ENCODE peak calls at places on chromosomes 7 and 10, in four cellular contexts. One of them, this sample, is unnamed.

GRCh38 chr10:15122477-15123030 is 25.4 kb downstream of the RPP38 start:
- DNase-seq in ascending aorta: no peak
- DNase-seq in lower lobe of right lung: no peak
- DNase-seq in prostate gland: no peak
- DNase-seq in this sample: no peak

GRCh38 chr10:106278385-106278784 is 886.1 kb downstream of the SORCS1 start:
- DNase-seq in ascending aorta: no peak
- DNase-seq in prostate gland: no peak
- DNase-seq in lower lobe of right lung: no peak
- DNase-seq in this sample: no peak

GRCh38 chr10:110625356-110625894 is 18.7 kb upstream of the RBM20 start:
- DNase-seq in lower lobe of right lung: no peak
- DNase-seq in ascending aorta: no peak
- DNase-seq in prostate gland: no peak
- DNase-seq in this sample: no peak

GRCh38 chr10:128481152-128481551 is 354.9 kb upstream of the MKI67 start:
- DNase-seq in lower lobe of right lung: peak; percentile 16
- DNase-seq in ascending aorta: no peak
- DNase-seq in prostate gland: no peak
- DNase-seq in this sample: no peak

GRCh38 chr10:64394744-64395143 is 873.5 kb downstream of the REEP3 start:
- DNase-seq in prostate gland: no peak
- DNase-seq in lower lobe of right lung: no peak
- DNase-seq in ascending aorta: no peak
- DNase-seq in this sample: peak; percentile 73

GRCh38 chr7:154832557-154833138 is 170.3 kb downstream of the PAXIP1 start:
- DNase-seq in lower lobe of right lung: no peak
- DNase-seq in ascending aorta: no peak
- DNase-seq in prostate gland: no peak
- DNase-seq in this sample: no peak

GRCh38 chr7:44286618-44287487 is 38.5 kb downstream of the CAMK2B start:
- DNase-seq in prostate gland: no peak
- DNase-seq in lower lobe of right lung: peak; percentile 34
- DNase-seq in ascending aorta: peak; percentile 5
- DNase-seq in this sample: no peak

GRCh38 chr10:61993676-61994401 is 92.3 kb downstream of the ARID5B start:
- DNase-seq in prostate gland: no peak
- DNase-seq in lower lobe of right lung: no peak
- DNase-seq in ascending aorta: no peak
- DNase-seq in this sample: no peak

GRCh38 chr10:71520042-71520441 is 123.3 kb downstream of the CDH23 start:
- DNase-seq in ascending aorta: no peak
- DNase-seq in lower lobe of right lung: no peak
- DNase-seq in prostate gland: no peak
- DNase-seq in this sample: peak; percentile 40

GRCh38 chr10:102384606-102385429 is 10.7 kb upstream of the NFKB2 start:
- DNase-seq in prostate gland: no peak
- DNase-seq in ascending aorta: no peak
- DNase-seq in lower lobe of right lung: no peak
- DNase-seq in this sample: no peak

GRCh38 chr10:68155615-68156205 is 46.4 kb downstream of the MYPN start:
- DNase-seq in ascending aorta: no peak
- DNase-seq in lower lobe of right lung: no peak
- DNase-seq in prostate gland: no peak
- DNase-seq in this sample: no peak

GRCh38 chr10:35453855-35454532 is 117.7 kb downstream of the CCNY start:
- DNase-seq in lower lobe of right lung: no peak
- DNase-seq in ascending aorta: no peak
- DNase-seq in prostate gland: no peak
- DNase-seq in this sample: peak; percentile 47

GRCh38 chr10:118139321-118139720 is 92.6 kb upstream of the RAB11FIP2 start:
- DNase-seq in lower lobe of right lung: no peak
- DNase-seq in prostate gland: no peak
- DNase-seq in ascending aorta: no peak
- DNase-seq in this sample: peak; percentile 1

GRCh38 chr7:1553513-1554210 is 2.3 kb downstream of the TMEM184A start:
- DNase-seq in prostate gland: no peak
- DNase-seq in ascending aorta: no peak
- DNase-seq in lower lobe of right lung: no peak
- DNase-seq in this sample: no peak

GRCh38 chr7:50362712-50363282 is 58.3 kb downstream of the IKZF1 start:
- DNase-seq in ascending aorta: no peak
- DNase-seq in prostate gland: no peak
- DNase-seq in lower lobe of right lung: no peak
- DNase-seq in this sample: no peak

GRCh38 chr10:97069026-97069425 is 116.7 kb downstream of the SLIT1 start:
- DNase-seq in lower lobe of right lung: no peak
- DNase-seq in prostate gland: no peak
- DNase-seq in ascending aorta: no peak
- DNase-seq in this sample: no peak

GRCh38 chr7:82183633-82184032 is 259.9 kb downstream of the CACNA2D1 start:
- DNase-seq in prostate gland: no peak
- DNase-seq in lower lobe of right lung: no peak
- DNase-seq in ascending aorta: no peak
- DNase-seq in this sample: peak; percentile 79

GRCh38 chr7:29369909-29370488 is 175.4 kb downstream of the CHN2 start:
- DNase-seq in lower lobe of right lung: no peak
- DNase-seq in ascending aorta: no peak
- DNase-seq in prostate gland: no peak
- DNase-seq in this sample: no peak

GRCh38 chr10:48557511-48558123 is 47.3 kb downstream of the ARHGAP22 start:
- DNase-seq in lower lobe of right lung: no peak
- DNase-seq in prostate gland: no peak
- DNase-seq in ascending aorta: no peak
- DNase-seq in this sample: no peak

GRCh38 chr10:31759124-31759798 is 169.4 kb downstream of the ARHGAP12 start:
- DNase-seq in prostate gland: peak; percentile 24
- DNase-seq in lower lobe of right lung: peak; percentile 64
- DNase-seq in ascending aorta: no peak
- DNase-seq in this sample: no peak

GRCh38 chr10:43667317-43667731 is 18.6 kb upstream of the ZNF32 start:
- DNase-seq in lower lobe of right lung: no peak
- DNase-seq in prostate gland: no peak
- DNase-seq in ascending aorta: no peak
- DNase-seq in this sample: no peak
- TF ChIP-seq CTCF in lower lobe of right lung: peak; percentile 22
- TF ChIP-seq CTCF in prostate gland: no peak
- TF ChIP-seq CTCF in ascending aorta: peak; percentile 38
- TF ChIP-seq CTCF in this sample: peak; percentile 73

GRCh38 chr10:113706623-113707022 is 26.9 kb downstream of the CASP7 start:
- DNase-seq in lower lobe of right lung: no peak
- DNase-seq in prostate gland: no peak
- DNase-seq in ascending aorta: no peak
- DNase-seq in this sample: no peak

GRCh38 chr10:113709221-113709838 is 29.6 kb downstream of the CASP7 start:
- DNase-seq in ascending aorta: no peak
- DNase-seq in prostate gland: no peak
- DNase-seq in lower lobe of right lung: no peak
- DNase-seq in this sample: peak; percentile 82

GRCh38 chr10:113708640-113709039 is 28.9 kb downstream of the CASP7 start:
- DNase-seq in prostate gland: no peak
- DNase-seq in lower lobe of right lung: no peak
- DNase-seq in ascending aorta: no peak
- DNase-seq in this sample: no peak

GRCh38 chr10:113704637-113705343 is 25.1 kb downstream of the CASP7 start:
- DNase-seq in lower lobe of right lung: no peak
- DNase-seq in ascending aorta: no peak
- DNase-seq in prostate gland: no peak
- DNase-seq in this sample: peak; percentile 18

DNA sequence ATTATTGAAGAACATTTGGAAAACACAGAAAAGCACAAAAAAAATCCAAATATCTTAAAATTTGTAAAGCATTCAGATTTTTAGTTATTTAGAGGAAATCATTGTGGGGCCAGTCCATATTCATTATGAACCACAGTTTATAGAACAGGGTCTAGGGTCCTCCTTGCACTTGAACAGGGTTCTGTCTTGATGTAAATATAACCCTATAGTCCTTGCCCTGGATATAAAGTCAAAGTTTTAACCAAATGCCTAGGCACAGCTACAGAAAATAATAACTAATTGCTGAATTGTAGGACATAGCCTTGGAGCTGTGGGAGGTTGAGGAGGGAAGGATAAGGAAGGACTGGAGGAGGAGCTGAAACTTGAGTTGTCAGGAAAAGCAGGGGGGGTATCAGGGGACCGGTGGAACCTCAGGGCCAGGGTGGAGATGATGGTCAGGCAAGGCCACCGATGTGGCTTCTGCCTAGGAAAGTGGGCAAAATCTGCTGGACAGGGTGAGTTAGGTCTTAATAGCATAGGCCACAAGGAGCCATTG is 25.7 kb downstream of the CASP7 start:
- DNase-seq in lower lobe of right lung: no peak
- DNase-seq in prostate gland: no peak
- DNase-seq in ascending aorta: no peak
- DNase-seq in this sample: no peak
- TF ChIP-seq CTCF in lower lobe of right lung: no peak
- TF ChIP-seq CTCF in prostate gland: no peak
- TF ChIP-seq CTCF in ascending aorta: no peak
- TF ChIP-seq CTCF in this sample: no peak

DNA sequence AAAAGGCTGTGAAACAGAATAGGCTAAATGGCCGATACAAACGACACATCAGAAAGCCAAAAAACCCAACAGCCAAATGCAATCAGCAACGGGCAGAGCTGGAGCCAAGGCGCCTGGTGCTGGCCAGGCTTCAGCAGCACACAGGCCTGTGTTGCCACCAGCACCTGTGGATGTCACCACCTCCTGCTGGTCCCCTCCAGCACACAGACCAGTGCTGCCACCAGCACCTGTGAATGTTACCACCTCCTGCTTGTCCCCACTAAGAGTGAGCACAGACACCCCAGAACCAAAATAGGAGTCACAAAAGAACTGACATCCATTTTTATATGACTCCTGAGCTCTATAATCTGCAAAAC is 42.1 kb downstream of the SORBS1 start:
- DNase-seq in prostate gland: no peak
- DNase-seq in lower lobe of right lung: no peak
- DNase-seq in ascending aorta: no peak
- DNase-seq in this sample: no peak
- TF ChIP-seq CTCF in prostate gland: no peak
- TF ChIP-seq CTCF in lower lobe of right lung: no peak
- TF ChIP-seq CTCF in ascending aorta: no peak
- TF ChIP-seq CTCF in this sample: no peak

DNA sequence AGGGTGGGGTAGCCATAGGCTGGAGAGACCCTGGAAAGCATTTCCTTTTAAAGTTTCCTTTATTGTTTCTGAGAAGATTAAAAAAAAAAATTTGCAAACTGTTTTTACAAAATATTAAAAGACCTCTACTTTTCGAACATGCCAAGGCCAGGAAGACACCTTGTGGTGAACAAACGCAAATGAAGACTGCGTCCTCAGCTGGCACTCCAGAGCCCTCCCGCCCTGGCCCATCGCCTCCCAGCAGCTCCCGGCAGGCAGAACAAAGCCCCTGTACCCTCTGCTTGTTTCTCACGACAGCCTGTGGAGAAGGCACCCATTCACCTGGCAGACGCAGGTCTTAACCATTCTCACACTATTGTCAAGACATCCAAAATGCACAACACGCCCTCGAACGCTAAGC is 56.4 kb downstream of the ESYT2 start:
- DNase-seq in prostate gland: no peak
- DNase-seq in lower lobe of right lung: no peak
- DNase-seq in ascending aorta: no peak
- DNase-seq in this sample: no peak
- TF ChIP-seq CTCF in prostate gland: no peak
- TF ChIP-seq CTCF in lower lobe of right lung: no peak
- TF ChIP-seq CTCF in ascending aorta: no peak
- TF ChIP-seq CTCF in this sample: peak; percentile 28

GRCh38 chr7:25881317-25881716 is 270.7 kb upstream of the NFE2L3 start:
- DNase-seq in prostate gland: no peak
- DNase-seq in lower lobe of right lung: no peak
- DNase-seq in ascending aorta: no peak
- DNase-seq in this sample: no peak
- TF ChIP-seq CTCF in prostate gland: no peak
- TF ChIP-seq CTCF in lower lobe of right lung: no peak
- TF ChIP-seq CTCF in ascending aorta: no peak
- TF ChIP-seq CTCF in this sample: no peak

GRCh38 chr7:100208911-100209408 is 10.8 kb upstream of the PVRIG start:
- DNase-seq in prostate gland: no peak
- DNase-seq in lower lobe of right lung: no peak
- DNase-seq in ascending aorta: no peak
- DNase-seq in this sample: no peak
- TF ChIP-seq CTCF in prostate gland: no peak
- TF ChIP-seq CTCF in lower lobe of right lung: no peak
- TF ChIP-seq CTCF in ascending aorta: no peak
- TF ChIP-seq CTCF in this sample: no peak

GRCh38 chr7:130732980-130733865 is 784 bp downstream of the KLF14 start:
- DNase-seq in ascending aorta: no peak
- DNase-seq in prostate gland: peak; percentile 15
- DNase-seq in lower lobe of right lung: peak; percentile 50
- DNase-seq in this sample: no peak
- TF ChIP-seq CTCF in ascending aorta: no peak
- TF ChIP-seq CTCF in prostate gland: no peak
- TF ChIP-seq CTCF in lower lobe of right lung: no peak
- TF ChIP-seq CTCF in this sample: no peak

GRCh38 chr7:129827467-129827990 is 125.2 kb downstream of the UBE2H start:
- DNase-seq in lower lobe of right lung: no peak
- DNase-seq in prostate gland: no peak
- DNase-seq in ascending aorta: no peak
- DNase-seq in this sample: no peak

GRCh38 chr7:129825554-129826267 is 127.0 kb downstream of the UBE2H start:
- DNase-seq in lower lobe of right lung: peak; percentile 93
- DNase-seq in ascending aorta: no peak
- DNase-seq in prostate gland: peak; percentile 85
- DNase-seq in this sample: peak; percentile 42

GRCh38 chr7:129828078-129828762 is 124.5 kb downstream of the UBE2H start:
- DNase-seq in ascending aorta: no peak
- DNase-seq in lower lobe of right lung: no peak
- DNase-seq in prostate gland: no peak
- DNase-seq in this sample: no peak

GRCh38 chr7:129824291-129825004 is 128.3 kb downstream of the UBE2H start:
- DNase-seq in lower lobe of right lung: no peak
- DNase-seq in prostate gland: no peak
- DNase-seq in ascending aorta: no peak
- DNase-seq in this sample: no peak

GRCh38 chr7:129825005-129825553 is 127.7 kb downstream of the UBE2H start:
- DNase-seq in lower lobe of right lung: peak; percentile 77
- DNase-seq in prostate gland: peak; percentile 60
- DNase-seq in ascending aorta: no peak
- DNase-seq in this sample: no peak
- TF ChIP-seq CTCF in lower lobe of right lung: no peak
- TF ChIP-seq CTCF in prostate gland: no peak
- TF ChIP-seq CTCF in ascending aorta: no peak
- TF ChIP-seq CTCF in this sample: peak; percentile 59

This sample was measured in brain microvascular endothelial cell.